ENCODE peak calls at places on chromosomes 5 and 9, in nine cellular contexts. R is foreskin fibroblast; K is neural crest cell; I is stimulated activated naive CD8-positive, alpha-beta T cell treated with anti-CD3 and anti-CD28 coated beads, Interleukin-15, Interleukin-2, amounts not matched to agents 100 U/mL and 50 U/mL, for 24 hours; O is stimulated activated CD8-positive, alpha-beta memory T cell treated with anti-CD3 and anti-CD28 coated beads, Interleukin-2, amount 100 ng/mL, for 48 hours; Y is GM23248; A is A549; S is MM.1S; N is hepatic stellate cell. M is an unnamed sample.

GRCh38 chr9:76560481-76560891 is 101.5 kb downstream of the GCNT1 start:
- DNase-seq in R (peak; percentile 62), K (no peak), I (no peak), O (no peak), Y (peak; percentile 70), A (no peak), S (no peak), N (no peak), M (no peak)

GRCh38 chr5:149181702-149182101 is 40.4 kb downstream of the ABLIM3 start:
- DNase-seq in R (no peak), K (no peak), I (no peak), O (no peak), Y (no peak), A (no peak), S (no peak), N (no peak), M (no peak)

GRCh38 chr5:81852277-81853004 is 101.5 kb upstream of the SSBP2 start:
- DNase-seq in R (peak; percentile 10), K (no peak), I (peak; percentile 20), O (no peak), Y (peak; percentile 36), A (peak; percentile 7), S (peak; percentile 86), N (no peak), M (peak; percentile 29)

GRCh38 chr5:139711852-139712171 is 63.7 kb downstream of the CXXC5 start:
- DNase-seq in R (no peak), K (no peak), I (no peak), O (no peak), Y (no peak), A (no peak), S (no peak), N (no peak), M (no peak)

GRCh38 chr9:130343445-130343918 is 77.9 kb downstream of the HMCN2 start:
- DNase-seq in R (no peak), K (peak; percentile 72), I (peak; percentile 62), O (no peak), Y (peak; percentile 21), A (no peak), S (no peak), N (no peak), M (peak; percentile 60)

GRCh38 chr9:85884236-85884635 is 56.7 kb upstream of the NAA35 start:
- DNase-seq in R (no peak), K (no peak), I (no peak), O (no peak), Y (peak; percentile 78), A (peak; percentile 23), S (no peak), N (no peak), M (no peak)

GRCh38 chr9:114811301-114811700 is 5.5 kb upstream of the TNFSF15 start:
- DNase-seq in R (no peak), K (no peak), I (no peak), O (no peak), Y (no peak), A (no peak), S (no peak), N (no peak), M (no peak)

GRCh38 chr5:132662925-132663770 is 5.2 kb downstream of the IL13 start:
- DNase-seq in R (no peak), K (no peak), I (peak; percentile 56), O (no peak), Y (peak; percentile 24), A (peak; percentile 13), S (no peak), N (peak; percentile 64), M (no peak)

GRCh38 chr9:70480405-70480980 is 66.0 kb upstream of the KLF9 start:
- DNase-seq in R (peak; percentile 94), K (no peak), I (no peak), O (no peak), Y (peak; percentile 80), A (no peak), S (no peak), N (no peak), M (no peak)

GRCh38 chr5:136155769-136156168 is 23.1 kb downstream of the SMAD5 start:
- DNase-seq in R (peak; percentile 26), K (no peak), I (no peak), O (no peak), Y (peak; percentile 64), A (no peak), S (no peak), N (no peak), M (no peak)

GRCh38 chr5:138464018-138464387 is 1.3 kb upstream of the EGR1 start:
- DNase-seq in R (peak; percentile 96), K (peak; percentile 94), I (peak; percentile 97), O (peak; percentile 91), Y (peak; percentile 97), A (peak; percentile 94), S (peak; percentile 95), N (peak; percentile 98), M (peak; percentile 95)

GRCh38 chr5:135367070-135367469 is 32.0 kb downstream of the MACROH2A1 start:
- DNase-seq in R (no peak), K (no peak), I (no peak), O (no peak), Y (no peak), A (no peak), S (no peak), N (no peak), M (no peak)

GRCh38 chr9:112378441-112379176 is 1.3 kb upstream of the HSDL2 start:
- DNase-seq in R (no peak), K (no peak), I (peak; percentile 32), O (no peak), Y (peak; percentile 45), A (peak; percentile 26), S (no peak), N (no peak), M (no peak)

GRCh38 chr9:35489313-35490154 is at the start of gene RUSC2:
- DNase-seq in R (peak; percentile 92), K (peak; percentile 84), I (peak; percentile 67), O (peak; percentile 42), Y (peak; percentile 97), A (peak; percentile 91), S (peak; percentile 80), N (peak; percentile 83), M (peak; percentile 89)

GRCh38 chr5:176647870-176648466 is 684 bp downstream of the TSPAN17 start:
- DNase-seq in R (no peak), K (no peak), I (no peak), O (no peak), Y (peak; percentile 47), A (no peak), S (no peak), N (peak; percentile 65), M (no peak)